ENCODE peak calls at places on chromosomes 7 and 10, in seven cellular contexts. N is neural progenitor cell, W is WERI-Rb-1, B is GM13977, M is lower leg skin, L is Calu3, V is WTC11. A is an unnamed sample.

GRCh38 chr10:52679117-52679516 is 93.5 kb downstream of the MBL2 start:
- DNase-seq in N (no peak), L (no peak), B (no peak), V (no peak), M (no peak), W (no peak), A (no peak)

GRCh38 chr7:35485436-35485835 is 209.5 kb downstream of the HERPUD2 start:
- DNase-seq in B (no peak), V (no peak), L (no peak), N (peak; percentile 43), W (no peak), M (no peak), A (no peak)

GRCh38 chr7:156735861-156736260 is 95.3 kb downstream of the RNF32 start:
- DNase-seq in W (peak; percentile 26), B (no peak), L (no peak), V (no peak), N (no peak), M (no peak), A (no peak)

GRCh38 chr7:8436965-8437364 is 3.6 kb downstream of the NXPH1 start:
- DNase-seq in N (peak; percentile 82), B (peak; percentile 81), V (peak; percentile 93), L (peak; percentile 92), W (peak; percentile 85), M (no peak), A (no peak)

GRCh38 chr10:118278649-118279048 is 63.5 kb downstream of the FAM204A start:
- DNase-seq in N (no peak), L (no peak), M (no peak), B (no peak), V (no peak), W (no peak), A (no peak)

GRCh38 chr7:40833541-40834234 is 698.9 kb downstream of the SUGCT start:
- DNase-seq in V (no peak), N (no peak), M (no peak), L (peak; percentile 24), W (no peak), B (no peak), A (no peak)

GRCh38 chr7:133207687-133208086 is 45.2 kb upstream of the EXOC4 start:
- DNase-seq in N (peak; percentile 69), B (peak; percentile 29), V (no peak), W (no peak), M (no peak), L (no peak), A (no peak)

GRCh38 chr10:89278034-89278535 is 23.8 kb upstream of the IFIT2 start:
- DNase-seq in N (no peak), L (peak; percentile 71), W (peak; percentile 70), M (no peak), V (no peak), B (no peak), A (peak; percentile 76)

GRCh38 chr10:73641272-73642060 is at the start of gene MYOZ1:
- DNase-seq in W (no peak), M (no peak), N (no peak), V (no peak), B (no peak), L (no peak), A (no peak)

GRCh38 chr10:5485948-5486851 is 13.2 kb downstream of the CALML5 start:
- DNase-seq in W (peak; percentile 30), B (no peak), N (no peak), M (no peak), V (no peak), L (no peak), A (no peak)

GRCh38 chr7:105920766-105921165 is 42.3 kb upstream of the CDHR3 start:
- DNase-seq in W (no peak), V (no peak), M (no peak), B (no peak), N (no peak), L (no peak), A (no peak)

GRCh38 chr10:123751340-123751739 is 85.2 kb downstream of the GPR26 start:
- DNase-seq in W (no peak), B (no peak), V (no peak), N (no peak), L (no peak), M (peak; percentile 50), A (no peak)

GRCh38 chr7:126689037-126689436 is 563.7 kb downstream of the GRM8 start:
- DNase-seq in B (no peak), V (no peak), W (no peak), M (no peak), N (peak; percentile 75), L (no peak), A (no peak)

GRCh38 chr10:21110358-21110757 is 213.2 kb upstream of the NEBL start:
- DNase-seq in M (no peak), V (no peak), B (no peak), N (no peak), L (no peak), W (no peak), A (no peak)

GRCh38 chr7:112669306-112669705 is 120.9 kb downstream of the TMEM168 start:
- DNase-seq in N (no peak), B (no peak), L (no peak), V (no peak), M (no peak), W (no peak), A (no peak)

GRCh38 chr7:24573554-24574338 is 494 bp downstream of the PALS2 start:
- DNase-seq in B (peak; percentile 70), W (peak; percentile 51), V (peak; percentile 77), N (peak; percentile 83), L (peak; percentile 63), M (peak; percentile 86), A (peak; percentile 60)

GRCh38 chr10:91713471-91714072 is 80.7 kb upstream of the PPP1R3C start:
- DNase-seq in N (no peak), V (no peak), W (no peak), M (no peak), L (no peak), B (no peak), A (no peak)

GRCh38 chr10:110544958-110545537 is 22.4 kb upstream of the SMC3 start:
- DNase-seq in B (no peak), V (no peak), M (no peak), N (no peak), W (no peak), L (no peak), A (no peak)

GRCh38 chr10:132627736-132628512 is 90.3 kb downstream of the INPP5A start:
- DNase-seq in W (no peak), V (peak; percentile 11), M (no peak), L (no peak), N (no peak), B (peak; percentile 55), A (peak; percentile 71)

GRCh38 chr7:260441-261281 is 29.3 kb upstream of the FOXL3 start:
- DNase-seq in B (no peak), W (no peak), M (no peak), V (no peak), L (no peak), N (no peak), A (no peak)

GRCh38 chr10:1159131-1160061 is 103.2 kb downstream of the WDR37 start:
- DNase-seq in B (no peak), L (no peak), M (peak; percentile 60), V (no peak), N (no peak), W (no peak), A (peak; percentile 36)

GRCh38 chr10:8057636-8058273 is 3.3 kb downstream of the GATA3 start:
- DNase-seq in L (no peak), N (peak; percentile 54), W (no peak), V (no peak), M (peak; percentile 81), B (no peak), A (no peak)

GRCh38 chr10:8058274-8059111 is 4.0 kb downstream of the GATA3 start:
- DNase-seq in N (no peak), B (no peak), V (no peak), M (peak; percentile 83), L (no peak), W (no peak), A (no peak)

GRCh38 chr10:8056378-8056777 is 1.9 kb downstream of the GATA3 start:
- DNase-seq in V (no peak), N (peak; percentile 28), M (peak; percentile 53), B (peak; percentile 45), W (no peak), L (no peak), A (no peak)

GRCh38 chr10:8055420-8056349 is 1.2 kb downstream of the GATA3 start:
- DNase-seq in W (no peak), V (no peak), L (no peak), N (no peak), B (peak; percentile 70), M (peak; percentile 84), A (no peak)

GRCh38 chr10:8056891-8057331 is 2.4 kb downstream of the GATA3 start:
- DNase-seq in V (no peak), B (peak; percentile 82), L (no peak), M (peak; percentile 60), N (peak; percentile 46), W (no peak), A (no peak)
- TF ChIP-seq CTCF in V (no peak), B (peak; percentile 36), L (no peak), M (no peak), N (no peak), W (no peak), A (no peak)

GRCh38 chr7:23353172-23353571 is 54.0 kb downstream of the MALSU1 start:
- DNase-seq in W (no peak), B (peak; percentile 38), N (peak; percentile 54), L (no peak), V (no peak), M (no peak), A (no peak)

GRCh38 chr7:23356168-23356567 is 57.0 kb downstream of the MALSU1 start:
- DNase-seq in W (no peak), N (no peak), L (no peak), M (no peak), V (no peak), B (no peak), A (no peak)

GRCh38 chr7:23358152-23358674 is 59.1 kb downstream of the MALSU1 start:
- DNase-seq in W (no peak), N (no peak), B (no peak), V (no peak), M (no peak), L (no peak), A (no peak)

GRCh38 chr7:23356726-23357125 is 57.6 kb downstream of the MALSU1 start:
- DNase-seq in V (no peak), N (no peak), B (no peak), M (no peak), L (no peak), W (no peak), A (no peak)

GRCh38 chr7:23357190-23358093 is 58.3 kb downstream of the MALSU1 start:
- DNase-seq in N (no peak), M (no peak), B (peak; percentile 48), W (no peak), V (no peak), L (no peak), A (no peak)
- TF ChIP-seq CTCF in N (peak; percentile 36), M (no peak), B (peak; percentile 39), W (no peak), V (no peak), L (peak; percentile 50), A (peak; percentile 46)

DNA sequence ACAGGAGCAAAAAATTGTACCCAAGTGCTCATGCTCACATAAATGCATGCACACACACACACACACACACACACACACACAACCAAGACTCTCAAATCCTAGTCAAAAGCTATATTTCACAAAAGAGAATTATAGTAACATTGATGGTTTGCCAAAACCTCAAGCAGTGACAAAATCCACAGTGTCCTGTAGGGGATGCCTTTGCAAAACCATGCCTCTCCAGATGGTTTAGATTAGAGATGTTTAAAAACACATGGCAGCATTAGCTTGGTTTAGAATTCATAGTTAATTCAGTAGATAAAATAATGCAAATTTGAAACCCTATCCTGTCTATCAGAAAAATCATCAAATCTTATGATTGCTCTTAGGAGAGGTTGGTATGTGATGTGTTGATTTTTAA is 232.2 kb downstream of the DYNC1I1 start:
- DNase-seq in L (no peak), N (no peak), B (no peak), W (no peak), M (no peak), V (no peak), A (no peak)
- TF ChIP-seq CTCF in L (no peak), N (peak; percentile 12), B (no peak), W (no peak), M (no peak), V (no peak), A (no peak)

GRCh38 chr7:7251742-7252141 is 69.4 kb downstream of the C1GALT1 start:
- DNase-seq in L (no peak), N (no peak), B (peak; percentile 18), V (no peak), W (no peak), M (no peak), A (no peak)
- TF ChIP-seq CTCF in L (no peak), N (no peak), B (no peak), V (no peak), W (no peak), M (no peak), A (no peak)